ENCODE peak calls at places on chromosomes 2 and 18, in five cellular contexts. One of them, this sample, is unnamed.

GRCh38 chr2:70959271-70959761 is 19.1 kb upstream of the ANKRD53 start:
- DNase-seq in skeletal muscle cell: no peak
- DNase-seq in AG09319: no peak
- DNase-seq in NT2/D1: no peak
- DNase-seq in CD4-positive, CD25-positive, alpha-beta regulatory T cell: no peak
- DNase-seq in this sample: no peak

GRCh38 chr2:217729426-217730058 is 273.3 kb downstream of the TNS1 start:
- DNase-seq in AG09319: peak
- DNase-seq in NT2/D1: no peak
- DNase-seq in skeletal muscle cell: no peak
- DNase-seq in CD4-positive, CD25-positive, alpha-beta regulatory T cell: no peak
- DNase-seq in this sample: peak

GRCh38 chr2:5959836-5960820 is 267.9 kb downstream of the SOX11 start:
- DNase-seq in NT2/D1: no peak
- DNase-seq in AG09319: no peak
- DNase-seq in skeletal muscle cell: no peak
- DNase-seq in CD4-positive, CD25-positive, alpha-beta regulatory T cell: no peak
- DNase-seq in this sample: no peak

GRCh38 chr2:239230318-239231052 is 170.3 kb downstream of the HDAC4 start:
- DNase-seq in skeletal muscle cell: no peak
- DNase-seq in NT2/D1: no peak
- DNase-seq in AG09319: no peak
- DNase-seq in CD4-positive, CD25-positive, alpha-beta regulatory T cell: peak
- DNase-seq in this sample: no peak

GRCh38 chr2:189821953-189822748 is 37.9 kb downstream of the PMS1 start:
- DNase-seq in CD4-positive, CD25-positive, alpha-beta regulatory T cell: no peak
- DNase-seq in NT2/D1: no peak
- DNase-seq in skeletal muscle cell: no peak
- DNase-seq in AG09319: peak
- DNase-seq in this sample: no peak

GRCh38 chr18:27411911-27412310 is 226.8 kb upstream of the CHST9 start:
- DNase-seq in CD4-positive, CD25-positive, alpha-beta regulatory T cell: no peak
- DNase-seq in NT2/D1: no peak
- DNase-seq in skeletal muscle cell: no peak
- DNase-seq in AG09319: no peak
- DNase-seq in this sample: no peak

GRCh38 chr18:24763765-24764548 is 303.5 kb downstream of the HRH4 start:
- DNase-seq in AG09319: peak
- DNase-seq in NT2/D1: no peak
- DNase-seq in skeletal muscle cell: peak
- DNase-seq in CD4-positive, CD25-positive, alpha-beta regulatory T cell: no peak
- DNase-seq in this sample: peak

GRCh38 chr2:128720440-128721022 is 401.9 kb upstream of the HS6ST1 start:
- DNase-seq in AG09319: no peak
- DNase-seq in CD4-positive, CD25-positive, alpha-beta regulatory T cell: no peak
- DNase-seq in skeletal muscle cell: no peak
- DNase-seq in NT2/D1: no peak
- DNase-seq in this sample: no peak

GRCh38 chr2:121184248-121184862 is 100.6 kb downstream of the TFCP2L1 start:
- DNase-seq in NT2/D1: no peak
- DNase-seq in AG09319: no peak
- DNase-seq in skeletal muscle cell: no peak
- DNase-seq in CD4-positive, CD25-positive, alpha-beta regulatory T cell: no peak
- DNase-seq in this sample: no peak

GRCh38 chr2:186328848-186329247 is 157.2 kb upstream of the ZC3H15 start:
- DNase-seq in AG09319: peak
- DNase-seq in skeletal muscle cell: no peak
- DNase-seq in CD4-positive, CD25-positive, alpha-beta regulatory T cell: no peak
- DNase-seq in NT2/D1: no peak
- DNase-seq in this sample: no peak

GRCh38 chr2:60337142-60337497 is 216.3 kb downstream of the BCL11A start:
- DNase-seq in NT2/D1: no peak
- DNase-seq in AG09319: no peak
- DNase-seq in skeletal muscle cell: no peak
- DNase-seq in CD4-positive, CD25-positive, alpha-beta regulatory T cell: no peak
- DNase-seq in this sample: no peak

GRCh38 chr2:9690716-9691498 is 60.1 kb upstream of the YWHAQ start:
- DNase-seq in NT2/D1: no peak
- DNase-seq in AG09319: no peak
- DNase-seq in CD4-positive, CD25-positive, alpha-beta regulatory T cell: no peak
- DNase-seq in skeletal muscle cell: no peak
- DNase-seq in this sample: no peak

GRCh38 chr2:16127958-16128357 is 187.6 kb downstream of the MYCN start:
- DNase-seq in skeletal muscle cell: no peak
- DNase-seq in NT2/D1: no peak
- DNase-seq in AG09319: no peak
- DNase-seq in CD4-positive, CD25-positive, alpha-beta regulatory T cell: no peak
- DNase-seq in this sample: no peak

GRCh38 chr2:236507393-236508085 is 62.1 kb upstream of the ACKR3 start:
- DNase-seq in NT2/D1: no peak
- DNase-seq in CD4-positive, CD25-positive, alpha-beta regulatory T cell: peak
- DNase-seq in AG09319: no peak
- DNase-seq in skeletal muscle cell: no peak
- DNase-seq in this sample: no peak

GRCh38 chr2:233700028-233700635 is 7.4 kb downstream of the UGT1A6 start:
- DNase-seq in skeletal muscle cell: no peak
- DNase-seq in NT2/D1: peak
- DNase-seq in AG09319: peak
- DNase-seq in CD4-positive, CD25-positive, alpha-beta regulatory T cell: no peak
- DNase-seq in this sample: no peak

GRCh38 chr2:232321156-232321816 is 57.3 kb upstream of the ALPP start:
- DNase-seq in skeletal muscle cell: no peak
- DNase-seq in NT2/D1: no peak
- DNase-seq in CD4-positive, CD25-positive, alpha-beta regulatory T cell: peak
- DNase-seq in AG09319: no peak
- DNase-seq in this sample: no peak

GRCh38 chr2:124708661-124709060 is 683.6 kb downstream of the CNTNAP5 start:
- DNase-seq in AG09319: no peak
- DNase-seq in NT2/D1: no peak
- DNase-seq in CD4-positive, CD25-positive, alpha-beta regulatory T cell: no peak
- DNase-seq in skeletal muscle cell: no peak
- DNase-seq in this sample: no peak

GRCh38 chr18:60892855-60893254 is 440.4 kb upstream of the CDH20 start:
- DNase-seq in NT2/D1: no peak
- DNase-seq in CD4-positive, CD25-positive, alpha-beta regulatory T cell: no peak
- DNase-seq in AG09319: peak
- DNase-seq in skeletal muscle cell: peak
- DNase-seq in this sample: no peak

This sample was measured in GM04504.